ENCODE peak calls at places on chromosome 4, in six cellular contexts. S is CD4-positive, alpha-beta T cell; G is adrenal gland; K is heart right ventricle; U is left ventricle myocardium inferior; D is H9. F is an unnamed sample.

GRCh38 chr4:80459918-80460473 is 124.5 kb downstream of the CFAP299 start:
- DNase-seq in S (no peak), G (no peak), K (no peak), U (no peak), D (no peak), F (no peak)

GRCh38 chr4:24477919-24478318 is 106.4 kb downstream of the DHX15 start:
- DNase-seq in S (no peak), G (no peak), K (peak), U (peak), D (peak), F (no peak)

GRCh38 chr4:90328558-90328957 is 201.4 kb downstream of the CCSER1 start:
- DNase-seq in S (no peak), G (peak), K (peak), U (peak), D (no peak), F (peak)

GRCh38 chr4:65071532-65071931 is 598.8 kb downstream of the EPHA5 start:
- DNase-seq in S (no peak), G (no peak), K (no peak), U (no peak), D (no peak), F (no peak)

GRCh38 chr4:142311916-142312315 is 534.2 kb downstream of the INPP4B start:
- DNase-seq in S (no peak), G (no peak), K (no peak), U (no peak), D (no peak), F (no peak)

GRCh38 chr4:148315049-148315448 is 127.2 kb downstream of the NR3C2 start:
- DNase-seq in S (no peak), G (no peak), K (no peak), U (no peak), D (no peak), F (no peak)

GRCh38 chr4:21769404-21770147 is 179.0 kb downstream of the KCNIP4 start:
- DNase-seq in S (no peak), G (no peak), K (no peak), U (no peak), D (no peak), F (no peak)

GRCh38 chr4:182745268-182745667 is 171.9 kb downstream of the DCTD start:
- DNase-seq in S (no peak), G (no peak), K (no peak), U (no peak), D (no peak), F (no peak)

GRCh38 chr4:48767055-48767454 is 13.0 kb downstream of the FRYL start:
- DNase-seq in S (no peak), G (no peak), K (no peak), U (no peak), D (no peak), F (no peak)

GRCh38 chr4:165383757-165384156 is 4.9 kb downstream of the CPE start:
- DNase-seq in S (no peak), G (no peak), K (no peak), U (no peak), D (no peak), F (no peak)

GRCh38 chr4:124262211-124263179 is 450.0 kb downstream of the ANKRD50 start:
- DNase-seq in S (no peak), G (peak), K (peak), U (no peak), D (peak), F (peak)

GRCh38 chr4:100224160-100224559 is 33.9 kb upstream of the DDIT4L start:
- DNase-seq in S (no peak), G (no peak), K (no peak), U (no peak), D (no peak), F (no peak)

GRCh38 chr4:125719987-125720386 is 405.2 kb downstream of the FAT4 start:
- DNase-seq in S (no peak), G (no peak), K (no peak), U (no peak), D (no peak), F (no peak)

GRCh38 chr4:22264261-22264660 is 251.6 kb downstream of the ADGRA3 start:
- DNase-seq in S (no peak), G (no peak), K (no peak), U (no peak), D (no peak), F (no peak)

GRCh38 chr4:77600521-77601451 is 4.8 kb upstream of the CXCL13 start:
- DNase-seq in S (no peak), G (peak), K (no peak), U (no peak), D (peak), F (no peak)

GRCh38 chr4:96352051-96352517 is 512.2 kb downstream of the PDHA2 start:
- DNase-seq in S (no peak), G (no peak), K (no peak), U (no peak), D (peak), F (no peak)

GRCh38 chr4:105536601-105537000 is 15.8 kb upstream of the ARHGEF38 start:
- DNase-seq in S (no peak), G (no peak), K (no peak), U (no peak), D (no peak), F (no peak)

GRCh38 chr4:2080429-2081300 is 21.5 kb downstream of the NAT8L start:
- DNase-seq in S (no peak), G (no peak), K (no peak), U (no peak), D (peak), F (no peak)

GRCh38 chr4:74364649-74365491 is at the start of gene EREG:
- DNase-seq in S (no peak), G (no peak), K (peak), U (no peak), D (peak), F (peak)

GRCh38 chr4:155604718-155605601 is 61.7 kb upstream of the GUCY1A1 start:
- DNase-seq in S (no peak), G (no peak), K (peak), U (no peak), D (no peak), F (no peak)

GRCh38 chr4:94507708-94508107 is 56.0 kb downstream of the PDLIM5 start:
- DNase-seq in S (no peak), G (no peak), K (no peak), U (peak), D (no peak), F (no peak)

GRCh38 chr4:94508256-94508655 is 56.5 kb downstream of the PDLIM5 start:
- DNase-seq in S (no peak), G (no peak), K (no peak), U (no peak), D (no peak), F (no peak)

GRCh38 chr4:94506822-94507221 is 55.1 kb downstream of the PDLIM5 start:
- DNase-seq in S (no peak), G (no peak), K (no peak), U (no peak), D (no peak), F (no peak)

GRCh38 chr4:94508841-94509240 is 57.1 kb downstream of the PDLIM5 start:
- DNase-seq in S (no peak), G (no peak), K (no peak), U (no peak), D (no peak), F (no peak)

GRCh38 chr4:94507281-94507680 is 55.5 kb downstream of the PDLIM5 start:
- DNase-seq in S (no peak), G (no peak), K (no peak), U (no peak), D (no peak), F (no peak)
- H3K27ac ChIP-seq in S (no peak), G (peak), K (no peak), U (peak), D (no peak), F (no peak)

GRCh38 chr4:6910340-6910959 is 824 bp downstream of the TBC1D14 start:
- DNase-seq in S (no peak), G (no peak), K (no peak), U (no peak), D (no peak), F (no peak)
- TF ChIP-seq CTCF in S (no peak), G (peak), K (peak), U (no peak), D (peak), F (no peak)

DNA sequence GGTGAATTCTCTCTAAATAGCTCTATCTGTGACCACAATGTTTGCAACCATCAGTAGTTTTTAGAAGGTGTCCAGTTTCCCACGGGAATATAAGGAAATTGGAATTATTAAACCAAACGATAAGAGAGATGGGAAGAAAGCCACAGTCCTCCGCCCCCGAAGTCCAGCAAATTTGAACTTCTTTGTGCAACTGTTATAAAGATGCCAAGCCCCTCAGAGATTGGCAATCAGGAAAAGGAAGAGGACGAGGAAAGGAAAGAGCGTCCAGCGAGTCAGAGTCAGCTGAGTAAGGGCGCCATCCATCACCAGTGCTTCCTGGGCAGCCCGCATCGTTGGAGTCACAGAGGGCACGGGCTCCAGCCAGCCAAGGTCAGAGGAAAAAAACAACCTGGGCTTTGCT is 35.8 kb downstream of the LDB2 start:
- DNase-seq in S (no peak), G (peak), K (no peak), U (no peak), D (no peak), F (no peak)
- H3K27ac ChIP-seq in S (no peak), G (no peak), K (peak), U (peak), D (no peak), F (no peak)

GRCh38 chr4:53346920-53347852 is 18.7 kb downstream of the SCFD2 start:
- DNase-seq in S (no peak), G (no peak), K (peak), U (no peak), D (no peak), F (no peak)
- TF ChIP-seq CTCF in S (no peak), G (no peak), K (no peak), U (no peak), D (no peak), F (no peak)

DNA sequence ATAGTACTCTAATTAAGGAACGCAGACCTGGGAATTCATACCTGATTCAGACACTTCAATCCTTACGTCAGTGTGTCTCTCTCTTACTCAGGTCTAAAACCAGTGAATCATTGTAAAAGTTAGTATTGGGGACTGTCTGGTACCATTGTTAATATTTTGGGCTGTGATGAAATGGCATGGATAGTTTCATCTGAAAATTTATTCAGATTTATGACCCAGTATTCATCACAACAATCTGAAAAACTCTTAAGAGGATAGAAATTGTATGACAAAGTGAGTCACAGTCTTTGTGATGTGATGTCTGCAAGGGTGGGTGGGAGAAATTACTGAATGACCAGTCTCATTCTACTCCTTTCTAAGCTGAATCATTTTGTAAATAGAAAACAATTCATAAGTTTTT is 10.3 kb downstream of the FGF2 start:
- DNase-seq in S (no peak), G (no peak), K (no peak), U (no peak), D (no peak), F (no peak)
- H3K27ac ChIP-seq in S (no peak), G (no peak), K (no peak), U (no peak), D (no peak), F (no peak)

F was measured in lower lobe of right lung.